ENCODE peak calls at places on chromosomes 12 and 14, in nine cellular contexts. I is T-helper 9 cell; J is amygdala; Z is right cardiac atrium; Y is fibroblast of the conjunctiva; C is stimulated activated CD4-positive, alpha-beta T cell treated with anti-CD3 and anti-CD28 coated beads, Interleukin-4, amount 100 ng/mL, for 1 hour; Q is A549; T is lower leg skin; A is mammary epithelial cell. W is an unnamed sample.

GRCh38 chr12:78343657-78344056 is 513.0 kb downstream of the NAV3 start:
- DNase-seq in I (no peak), J (no peak), Z (no peak), Y (no peak), C (no peak), Q (no peak), T (no peak), A (no peak), W (no peak)

GRCh38 chr12:111035578-111036301 is 115.4 kb upstream of the MYL2 start:
- DNase-seq in I (no peak), J (no peak), Z (no peak), Y (no peak), C (no peak), Q (no peak), T (no peak), A (no peak), W (no peak)

GRCh38 chr12:14954269-14954668 is 7.1 kb downstream of the ARHGDIB start:
- DNase-seq in I (no peak), J (no peak), Z (no peak), Y (no peak), C (no peak), Q (no peak), T (no peak), A (no peak), W (no peak)

GRCh38 chr12:124295431-124296058 is 652 bp downstream of the RFLNA start:
- DNase-seq in I (no peak), J (no peak), Z (no peak), Y (no peak), C (no peak), Q (no peak), T (no peak), A (no peak), W (no peak)

GRCh38 chr14:55889124-55889523 is 229.1 kb upstream of the PELI2 start:
- DNase-seq in I (no peak), J (no peak), Z (no peak), Y (no peak), C (no peak), Q (peak; percentile 13), T (no peak), A (peak; percentile 90), W (no peak)

GRCh38 chr12:27252934-27253333 is 8.8 kb downstream of the STK38L start:
- DNase-seq in I (no peak), J (no peak), Z (no peak), Y (no peak), C (no peak), Q (no peak), T (no peak), A (no peak), W (no peak)

GRCh38 chr12:106957617-106958016 is 1.9 kb downstream of the TMEM263 start:
- DNase-seq in I (no peak), J (no peak), Z (no peak), Y (no peak), C (no peak), Q (no peak), T (no peak), A (no peak), W (no peak)

GRCh38 chr12:98296462-98297079 is 218.8 kb upstream of the TMPO start:
- DNase-seq in I (no peak), J (no peak), Z (no peak), Y (no peak), C (no peak), Q (no peak), T (no peak), A (peak; percentile 7), W (no peak)

GRCh38 chr12:107523760-107524558 is 161.6 kb upstream of the PWP1 start:
- DNase-seq in I (no peak), J (no peak), Z (no peak), Y (no peak), C (no peak), Q (no peak), T (peak; percentile 61), A (no peak), W (peak; percentile 84)